ENCODE peak calls at places on chromosomes 6 and 20, in eight cellular contexts. N is stimulated activated CD4-positive, alpha-beta T cell treated with anti-CD3 and anti-CD28 coated beads, Interleukin-12 subunit alpha, Interleukin-12 subunit beta, amount 100 ng/mL, for 4 hours; Y is KG1; L is non-pigmented ciliary epithelial cell; R is heart right ventricle; A is sciatic nerve; P is ovary; C is NCI-H1105. X is an unnamed sample.

GRCh38 chr20:52305843-52306242 is 114.3 kb upstream of the ZFP64 start:
- DNase-seq in N (peak), Y (no peak), L (no peak), R (no peak), A (no peak), P (no peak), C (no peak), X (no peak)

GRCh38 chr6:55969501-55969900 is 94.1 kb upstream of the BMP5 start:
- DNase-seq in N (no peak), Y (no peak), L (no peak), R (no peak), A (no peak), P (no peak), C (no peak), X (no peak)

GRCh38 chr6:97102152-97102790 is 177.7 kb downstream of the KLHL32 start:
- DNase-seq in N (no peak), Y (no peak), L (no peak), R (no peak), A (no peak), P (no peak), C (no peak), X (no peak)

GRCh38 chr6:168865522-168865921 is 388.1 kb downstream of the THBS2 start:
- DNase-seq in N (no peak), Y (no peak), L (no peak), R (no peak), A (no peak), P (no peak), C (no peak), X (no peak)

GRCh38 chr6:9360881-9361280 is 925.5 kb upstream of the SLC35B3 start:
- DNase-seq in N (no peak), Y (no peak), L (no peak), R (no peak), A (no peak), P (no peak), C (no peak), X (no peak)

GRCh38 chr6:1063671-1064355 is 248.1 kb upstream of the FOXQ1 start:
- DNase-seq in N (no peak), Y (no peak), L (no peak), R (no peak), A (no peak), P (no peak), C (no peak), X (no peak)

GRCh38 chr6:30879684-30880427 is 4.5 kb upstream of the DDR1 start:
- DNase-seq in N (no peak), Y (no peak), L (no peak), R (no peak), A (no peak), P (no peak), C (no peak), X (peak)

GRCh38 chr20:63594043-63594561 is 20.1 kb upstream of the HELZ2 start:
- DNase-seq in N (no peak), Y (no peak), L (no peak), R (no peak), A (no peak), P (no peak), C (no peak), X (no peak)